ENCODE peak calls at places on chromosomes 13 and 19, in six cellular contexts. J is nephron progenitor cell; N is activated CD8-positive, alpha-beta memory T cell treated with anti-CD3 and anti-CD28 coated beads, Interleukin-2, amount 50 U/mL, for 48 hours; F is stimulated activated CD8-positive, alpha-beta memory T cell treated with anti-CD3 and anti-CD28 coated beads, Interleukin-4, amount 100 ng/mL, for 24 hours; C is activated naive CD8-positive, alpha-beta T cell treated with anti-CD3 and anti-CD28 coated beads, Interleukin-2, amount 50 U/mL, for 24 hours; E is stimulated activated CD4-positive, alpha-beta T cell treated with anti-CD3 and anti-CD28 coated beads, Interleukin-4, amount 100 ng/mL, for 4 hours. I is an unnamed sample.

GRCh38 chr19:2640563-2641331 is 61.7 kb downstream of the GNG7 start:
- DNase-seq in J (no peak), N (no peak), F (no peak), C (no peak), E (no peak), I (no peak)

GRCh38 chr19:48963371-48964204 is 1.5 kb upstream of the FTL start:
- DNase-seq in J (peak), N (peak), F (peak), C (peak), E (peak), I (peak)

GRCh38 chr13:20287976-20288375 is 55.9 kb upstream of the GJB6 start:
- DNase-seq in J (no peak), N (no peak), F (no peak), C (no peak), E (no peak), I (no peak)

GRCh38 chr13:32022292-32022691 is 9.3 kb upstream of the FRY start:
- DNase-seq in J (peak), N (no peak), F (no peak), C (no peak), E (no peak), I (no peak)

GRCh38 chr19:41932259-41933130 is 4.2 kb upstream of the ERFL start:
- DNase-seq in J (no peak), N (no peak), F (no peak), C (no peak), E (no peak), I (no peak)

GRCh38 chr13:37270206-37271001 is 164.9 kb upstream of the CSNK1A1L start:
- DNase-seq in J (no peak), N (no peak), F (no peak), C (no peak), E (no peak), I (no peak)

GRCh38 chr13:30791354-30791921 is 56.1 kb downstream of the ALOX5AP start:
- DNase-seq in J (no peak), N (no peak), F (no peak), C (no peak), E (no peak), I (no peak)

GRCh38 chr19:11168568-11168967 is 13.0 kb upstream of the SPC24 start:
- DNase-seq in J (no peak), N (no peak), F (no peak), C (no peak), E (no peak), I (no peak)

GRCh38 chr13:74026753-74027152 is 107.5 kb downstream of the KLF12 start:
- DNase-seq in J (peak), N (peak), F (peak), C (peak), E (peak), I (peak)

GRCh38 chr13:44117351-44117750 is 237.6 kb downstream of the LACC1 start:
- DNase-seq in J (no peak), N (no peak), F (no peak), C (no peak), E (no peak), I (no peak)

GRCh38 chr19:3759482-3760254 is 1.8 kb downstream of the APBA3 start:
- DNase-seq in J (no peak), N (no peak), F (no peak), C (no peak), E (no peak), I (no peak)

GRCh38 chr13:25977216-25977615 is 74.6 kb downstream of the SHISA2 start:
- DNase-seq in J (no peak), N (no peak), F (no peak), C (no peak), E (no peak), I (no peak)

GRCh38 chr19:13986348-13986904 is 19.7 kb downstream of the RFX1 start:
- DNase-seq in J (peak), N (peak), F (peak), C (peak), E (peak), I (peak)

GRCh38 chr13:83086948-83087347 is 795.3 kb downstream of the SLITRK1 start:
- DNase-seq in J (no peak), N (no peak), F (no peak), C (no peak), E (no peak), I (no peak)